ENCODE peak calls at places on chromosome 20, in five cellular contexts. E is body of pancreas, F is astrocyte, S is fibroblast of pulmonary artery, L is BJ. Z is an unnamed sample.

GRCh38 chr20:20491110-20491783 is 123.3 kb downstream of the INSM1 start:
- DNase-seq in E (no peak), F (peak; percentile 83), S (peak; percentile 4), L (no peak), Z (no peak)

GRCh38 chr20:41407617-41408016 is 41.0 kb upstream of the EMILIN3 start:
- DNase-seq in E (no peak), F (no peak), S (no peak), L (no peak), Z (no peak)

GRCh38 chr20:9262653-9263194 is 193.8 kb downstream of the PLCB4 start:
- DNase-seq in E (no peak), F (peak; percentile 9), S (peak; percentile 11), L (no peak), Z (no peak)

GRCh38 chr20:25632940-25633790 is 9.4 kb upstream of the NANP start:
- DNase-seq in E (no peak), F (no peak), S (no peak), L (peak; percentile 20), Z (no peak)

GRCh38 chr20:52991783-52992182 is 19.6 kb downstream of the TSHZ2 start:
- DNase-seq in E (no peak), F (peak; percentile 24), S (no peak), L (no peak), Z (no peak)

GRCh38 chr20:44334306-44334705 is 2.5 kb upstream of the R3HDML start:
- DNase-seq in E (no peak), F (peak; percentile 6), S (no peak), L (no peak), Z (no peak)

GRCh38 chr20:50788045-50788867 is 6.6 kb upstream of the BCAS4 start:
- DNase-seq in E (peak; percentile 34), F (peak; percentile 42), S (peak; percentile 82), L (peak; percentile 44), Z (peak; percentile 89)

GRCh38 chr20:52031206-52031573 is 160.4 kb downstream of the ZFP64 start:
- DNase-seq in E (no peak), F (no peak), S (no peak), L (no peak), Z (peak; percentile 75)

GRCh38 chr20:39878321-39878720 is 810.7 kb downstream of the MAFB start:
- DNase-seq in E (no peak), F (no peak), S (no peak), L (no peak), Z (no peak)

GRCh38 chr20:4875578-4876067 is 125.7 kb downstream of the SLC23A2 start:
- DNase-seq in E (peak; percentile 18), F (no peak), S (no peak), L (no peak), Z (no peak)

GRCh38 chr20:62122659-62123449 is 579 bp downstream of the LSM14B start:
- DNase-seq in E (peak; percentile 56), F (no peak), S (peak; percentile 27), L (no peak), Z (peak; percentile 70)

GRCh38 chr20:9912858-9913434 is 74.1 kb upstream of the PAK5 start:
- DNase-seq in E (peak; percentile 54), F (peak; percentile 6), S (peak; percentile 63), L (peak; percentile 1), Z (peak; percentile 40)

GRCh38 chr20:8837396-8837795 is 231.5 kb upstream of the PLCB4 start:
- DNase-seq in E (no peak), F (peak; percentile 90), S (peak; percentile 71), L (peak; percentile 68), Z (no peak)

GRCh38 chr20:63309261-63310071 is 16.5 kb downstream of the COL20A1 start:
- DNase-seq in E (peak; percentile 28), F (no peak), S (peak; percentile 42), L (no peak), Z (peak; percentile 79)

GRCh38 chr20:444117-444516 is 18.2 kb downstream of the TBC1D20 start:
- DNase-seq in E (no peak), F (peak; percentile 12), S (no peak), L (no peak), Z (no peak)

GRCh38 chr20:21901470-21902275 is 196.2 kb downstream of the PAX1 start:
- DNase-seq in E (peak; percentile 5), F (no peak), S (no peak), L (no peak), Z (no peak)

GRCh38 chr20:33725607-33726264 is 5.6 kb upstream of the PXMP4 start:
- DNase-seq in E (no peak), F (no peak), S (no peak), L (no peak), Z (no peak)

GRCh38 chr20:35974256-35974655 is 5.9 kb downstream of the CNBD2 start:
- DNase-seq in E (no peak), F (no peak), S (no peak), L (no peak), Z (no peak)

DNA sequence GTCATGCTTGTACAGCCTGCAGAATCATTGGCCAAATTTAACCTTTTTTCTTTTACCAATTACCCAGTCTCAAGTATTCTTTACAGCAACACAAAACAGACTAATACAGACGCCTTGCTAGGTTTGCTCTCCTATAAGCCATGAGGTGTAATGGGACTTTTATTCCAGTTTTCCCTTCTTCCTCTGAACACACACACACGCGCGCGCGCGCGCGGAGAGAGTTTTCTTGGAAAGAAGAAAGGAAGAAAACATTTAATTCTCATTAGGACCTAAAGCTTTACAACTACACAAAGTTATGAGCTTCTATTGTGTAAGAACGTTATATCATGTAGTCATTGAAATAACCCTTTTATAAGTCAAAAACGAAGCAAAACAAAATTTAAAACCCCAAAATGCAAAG is 681.6 kb upstream of the FLRT3 start:
- DNase-seq in E (no peak), F (no peak), S (no peak), L (no peak), Z (no peak)
- H3K4me3 ChIP-seq in E (no peak overlapping the region), F (no peak overlapping the region), S (no peak overlapping the region), L (no peak overlapping the region), Z (no peak overlapping the region)

DNA sequence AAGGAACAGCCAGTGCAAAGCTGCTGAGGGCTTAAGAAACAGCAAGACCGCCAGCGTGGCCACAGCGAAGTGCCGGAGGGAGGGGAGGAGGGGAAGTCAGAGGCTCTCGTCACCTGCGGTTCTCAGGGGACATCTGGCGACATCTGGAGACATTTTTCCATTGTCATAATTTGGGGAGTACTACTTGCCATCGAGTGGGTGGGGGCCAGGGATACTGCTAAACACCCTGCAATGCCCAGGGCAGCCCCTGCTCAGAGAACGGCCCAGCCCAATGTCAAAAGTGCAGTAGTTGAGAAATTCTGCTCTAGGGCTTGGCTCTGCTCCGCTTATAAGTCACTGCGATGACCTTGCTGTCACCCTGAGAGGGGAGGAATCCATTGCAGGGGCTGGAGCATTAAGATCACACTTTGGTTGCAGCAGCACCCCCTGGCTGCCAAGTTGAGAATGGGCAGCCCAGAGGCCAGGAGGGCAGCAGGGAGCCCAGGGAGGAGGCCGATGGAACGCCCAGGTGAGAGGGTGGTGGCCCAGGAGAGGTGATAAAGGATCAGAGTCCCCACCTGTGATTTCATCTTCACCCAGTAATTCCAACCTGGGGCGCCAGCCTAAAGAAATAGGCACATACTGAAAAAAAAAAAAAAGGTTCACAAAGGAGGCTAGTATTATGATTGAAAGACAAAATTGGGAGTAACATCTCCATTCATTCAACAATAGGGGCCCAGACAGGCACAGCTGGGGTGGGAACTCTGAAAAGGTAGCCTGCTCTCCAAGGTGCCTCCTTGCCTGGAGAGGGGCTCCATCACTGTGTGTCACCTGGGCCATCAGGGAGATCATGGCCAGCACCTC is 218.2 kb downstream of the BMP7 start:
- DNase-seq in E (peak; percentile 37), F (no peak), S (peak; percentile 13), L (no peak), Z (peak; percentile 72)
- H3K4me3 ChIP-seq in E (no peak overlapping the region), F (no peak overlapping the region), S (no peak overlapping the region), L (no peak overlapping the region), Z (no peak overlapping the region)

GRCh38 chr20:54174452-54175175 is 828 bp upstream of the CYP24A1 start:
- DNase-seq in E (no peak), F (no peak), S (no peak), L (no peak), Z (no peak)
- H3K4me3 ChIP-seq in E (no peak overlapping the region), F (peak overlapping the region; percentile 45), S (no peak overlapping the region), L (no peak overlapping the region), Z (no peak overlapping the region)

DNA sequence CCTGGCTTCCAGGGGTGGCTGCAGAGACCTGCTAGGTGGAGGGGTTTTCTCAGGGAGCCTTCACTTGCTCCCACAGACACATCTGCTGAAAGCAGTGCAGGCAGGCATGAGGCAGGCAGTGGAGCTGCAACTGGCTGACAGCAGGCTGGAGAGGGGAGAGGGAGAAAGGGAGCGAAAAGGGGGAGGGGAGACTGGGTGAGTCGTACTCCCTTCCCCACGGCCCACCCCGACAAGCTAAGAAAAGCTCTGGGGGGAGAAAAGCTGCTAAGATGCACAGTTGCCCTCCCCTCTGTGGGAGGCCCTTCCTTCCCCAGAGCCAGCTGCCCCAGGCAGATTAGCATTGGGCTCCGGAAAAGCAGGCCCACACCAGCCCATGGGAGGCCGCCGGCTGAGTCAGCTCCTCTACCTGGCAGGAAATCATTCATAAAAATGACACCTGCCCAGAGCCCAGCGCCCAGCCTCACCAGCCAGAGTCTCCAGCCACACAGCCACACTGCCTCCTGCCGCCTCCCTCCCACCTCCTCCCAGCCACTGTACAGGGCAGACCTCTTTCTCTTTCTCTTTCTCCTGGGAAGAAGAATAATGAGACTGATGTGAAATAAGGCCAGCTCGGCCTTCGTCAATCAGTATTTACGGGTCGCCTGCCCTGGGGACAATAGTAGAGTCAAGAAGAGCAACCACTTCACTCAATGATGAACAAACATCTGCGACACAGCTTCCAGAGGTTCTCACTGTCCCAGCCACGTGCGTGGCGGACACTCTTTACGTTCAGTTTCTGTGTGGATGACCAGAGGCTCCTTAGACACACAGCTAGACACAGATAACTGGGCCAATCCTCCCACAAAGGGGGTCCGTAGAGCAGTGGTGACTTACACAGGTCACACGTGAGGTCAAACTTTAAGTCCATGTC is 7.7 kb upstream of the C20orf203 start:
- DNase-seq in E (no peak), F (peak; percentile 13), S (peak; percentile 11), L (no peak), Z (peak; percentile 72)
- H3K4me3 ChIP-seq in E (no peak overlapping the region), F (no peak overlapping the region), S (no peak overlapping the region), L (no peak overlapping the region), Z (no peak overlapping the region)